ENCODE peak calls at places on chromosomes 2 and 18, in four cellular contexts. N is BJ, J is HT1080, P is NCI-H748 treated with DMSO at 0.1 percent for 48 hours. E is an unnamed sample.

GRCh38 chr2:130762031-130762909 is 6.9 kb downstream of the AMER3 start:
- DNase-seq in P (no peak), N (no peak), J (no peak), E (no peak)

GRCh38 chr2:191020742-191021381 is 6.9 kb upstream of the STAT1 start:
- DNase-seq in P (no peak), J (peak), N (peak), E (no peak)

GRCh38 chr2:54455584-54456525 is at the start of gene SPTBN1:
- DNase-seq in N (peak), P (peak), J (peak), E (peak)

GRCh38 chr2:166984188-166984587 is 95.9 kb downstream of the XIRP2 start:
- DNase-seq in N (no peak), P (no peak), J (no peak), E (no peak)

GRCh38 chr2:54604771-54605350 is 118.6 kb upstream of the EML6 start:
- DNase-seq in J (no peak), P (no peak), N (no peak), E (no peak)

GRCh38 chr18:74351354-74351753 is 35.7 kb downstream of the C18orf63 start:
- DNase-seq in J (peak), P (no peak), N (peak), E (no peak)

GRCh38 chr2:48852938-48853337 is 97.4 kb upstream of the LHCGR start:
- DNase-seq in P (no peak), N (no peak), J (peak), E (no peak)

GRCh38 chr2:232336956-232337700 is 41.4 kb upstream of the ALPP start:
- DNase-seq in N (no peak), J (no peak), P (no peak), E (no peak)

GRCh38 chr18:3466872-3467271 is 16.9 kb downstream of the TGIF1 start:
- DNase-seq in J (peak), P (no peak), N (no peak), E (no peak)

GRCh38 chr2:26130763-26131162 is 42.1 kb upstream of the GAREM2 start:
- DNase-seq in J (no peak), P (no peak), N (no peak), E (no peak)

GRCh38 chr2:146123714-146124113 is 1603.8 kb upstream of the ZEB2 start:
- DNase-seq in N (no peak), P (no peak), J (peak), E (no peak)

GRCh38 chr2:221572180-221572820 is at the start of gene EPHA4:
- DNase-seq in P (peak), N (peak), J (peak), E (peak)

GRCh38 chr2:152047826-152048476 is 50.9 kb downstream of the CACNB4 start:
- DNase-seq in J (no peak), N (no peak), P (no peak), E (no peak)

GRCh38 chr2:179917272-179917671 is 55.9 kb upstream of the ZNF385B start:
- DNase-seq in P (no peak), J (peak), N (peak), E (no peak)

GRCh38 chr18:57447154-57447621 is 12.0 kb downstream of the ONECUT2 start:
- DNase-seq in J (peak), P (no peak), N (no peak), E (no peak)

GRCh38 chr2:11656671-11657101 is 13.3 kb downstream of the NTSR2 start:
- DNase-seq in N (no peak), J (no peak), P (no peak), E (no peak)

GRCh38 chr2:101114815-101115214 is 36.4 kb downstream of the TBC1D8 start:
- DNase-seq in J (no peak), N (no peak), P (no peak), E (no peak)

GRCh38 chr18:45590060-45590537 is 25.2 kb upstream of the SLC14A2 start:
- DNase-seq in N (peak), P (no peak), J (no peak), E (no peak)

GRCh38 chr2:196233808-196234501 is 62.6 kb upstream of the STK17B start:
- DNase-seq in J (peak), N (no peak), P (no peak), E (no peak)

GRCh38 chr2:147327636-147328035 is 517.2 kb upstream of the ACVR2A start:
- DNase-seq in N (no peak), J (peak), P (no peak), E (no peak)

GRCh38 chr2:10658041-10658913 is 31.5 kb downstream of the NOL10 start:
- DNase-seq in N (peak), P (no peak), J (peak), E (peak)

GRCh38 chr2:9423922-9424272 is 443 bp downstream of the CPSF3 start:
- DNase-seq in N (no peak), J (no peak), P (no peak), E (no peak)

GRCh38 chr2:227388537-227389011 is 825 bp upstream of the SCYGR1 start:
- DNase-seq in N (peak), J (peak), P (no peak), E (no peak)

E was measured in T47D.